ENCODE peak calls at places on chromosomes 4 and X, in nine cellular contexts. One of them, this sample, is unnamed.
A peak's percentile ranks its signal among the peaks of the same experiment; 100 is the strongest.

GRCh38 chr4:26452565-26453531 is 37.4 kb downstream of the CCKAR start:
- DNase-seq in DMS79: peak; percentile 43
- DNase-seq in fibroblast of lung: no peak
- DNase-seq in ovary: no peak
- DNase-seq in activated CD4-positive, alpha-beta T cell treated with anti-CD3 and anti-CD28 coated beads for 4 hours: no peak
- DNase-seq in body of pancreas: peak; percentile 54
- DNase-seq in T-helper 2 cell: no peak
- DNase-seq in islet precursor cell: peak; percentile 42
- DNase-seq in stimulated activated CD4-positive, alpha-beta T cell treated with anti-CD3 and anti-CD28 coated beads, Interleukin-2, amount 100 ng/mL, for 24 hours: no peak
- DNase-seq in this sample: no peak

GRCh38 chrX:57453901-57454300 is 137.9 kb upstream of the ZXDB start:
- DNase-seq in ovary: no peak
- DNase-seq in fibroblast of lung: no peak
- DNase-seq in T-helper 2 cell: no peak
- DNase-seq in body of pancreas: no peak
- DNase-seq in DMS79: no peak
- DNase-seq in stimulated activated CD4-positive, alpha-beta T cell treated with anti-CD3 and anti-CD28 coated beads, Interleukin-2, amount 100 ng/mL, for 24 hours: peak; percentile 3
- DNase-seq in activated CD4-positive, alpha-beta T cell treated with anti-CD3 and anti-CD28 coated beads for 4 hours: peak; percentile 19
- DNase-seq in islet precursor cell: peak; percentile 47
- DNase-seq in this sample: peak; percentile 2

GRCh38 chr4:7559741-7560376 is 125.1 kb upstream of the PSAPL1 start:
- DNase-seq in DMS79: no peak
- DNase-seq in stimulated activated CD4-positive, alpha-beta T cell treated with anti-CD3 and anti-CD28 coated beads, Interleukin-2, amount 100 ng/mL, for 24 hours: no peak
- DNase-seq in body of pancreas: peak; percentile 32
- DNase-seq in activated CD4-positive, alpha-beta T cell treated with anti-CD3 and anti-CD28 coated beads for 4 hours: no peak
- DNase-seq in ovary: no peak
- DNase-seq in fibroblast of lung: no peak
- DNase-seq in T-helper 2 cell: no peak
- DNase-seq in islet precursor cell: no peak
- DNase-seq in this sample: no peak

GRCh38 chr4:170248029-170248428 is 158.3 kb upstream of the AADAT start:
- DNase-seq in fibroblast of lung: no peak
- DNase-seq in body of pancreas: no peak
- DNase-seq in DMS79: no peak
- DNase-seq in ovary: no peak
- DNase-seq in activated CD4-positive, alpha-beta T cell treated with anti-CD3 and anti-CD28 coated beads for 4 hours: no peak
- DNase-seq in islet precursor cell: no peak
- DNase-seq in T-helper 2 cell: no peak
- DNase-seq in stimulated activated CD4-positive, alpha-beta T cell treated with anti-CD3 and anti-CD28 coated beads, Interleukin-2, amount 100 ng/mL, for 24 hours: no peak
- DNase-seq in this sample: no peak

GRCh38 chr4:161704040-161704439 is 459.8 kb downstream of the FSTL5 start:
- DNase-seq in fibroblast of lung: no peak
- DNase-seq in T-helper 2 cell: no peak
- DNase-seq in stimulated activated CD4-positive, alpha-beta T cell treated with anti-CD3 and anti-CD28 coated beads, Interleukin-2, amount 100 ng/mL, for 24 hours: no peak
- DNase-seq in body of pancreas: no peak
- DNase-seq in ovary: no peak
- DNase-seq in DMS79: no peak
- DNase-seq in islet precursor cell: no peak
- DNase-seq in activated CD4-positive, alpha-beta T cell treated with anti-CD3 and anti-CD28 coated beads for 4 hours: no peak
- DNase-seq in this sample: no peak

GRCh38 chr4:116599859-116600258 is 485.5 kb downstream of the TRAM1L1 start:
- DNase-seq in DMS79: no peak
- DNase-seq in stimulated activated CD4-positive, alpha-beta T cell treated with anti-CD3 and anti-CD28 coated beads, Interleukin-2, amount 100 ng/mL, for 24 hours: peak; percentile 22
- DNase-seq in activated CD4-positive, alpha-beta T cell treated with anti-CD3 and anti-CD28 coated beads for 4 hours: no peak
- DNase-seq in body of pancreas: no peak
- DNase-seq in islet precursor cell: peak; percentile 58
- DNase-seq in T-helper 2 cell: no peak
- DNase-seq in fibroblast of lung: no peak
- DNase-seq in ovary: peak; percentile 4
- DNase-seq in this sample: no peak

GRCh38 chr4:147732516-147733193 is 767 bp downstream of the ARHGAP10 start:
- DNase-seq in DMS79: no peak
- DNase-seq in ovary: peak; percentile 72
- DNase-seq in fibroblast of lung: peak; percentile 60
- DNase-seq in activated CD4-positive, alpha-beta T cell treated with anti-CD3 and anti-CD28 coated beads for 4 hours: peak; percentile 4
- DNase-seq in stimulated activated CD4-positive, alpha-beta T cell treated with anti-CD3 and anti-CD28 coated beads, Interleukin-2, amount 100 ng/mL, for 24 hours: peak; percentile 38
- DNase-seq in T-helper 2 cell: no peak
- DNase-seq in body of pancreas: peak; percentile 50
- DNase-seq in islet precursor cell: peak; percentile 75
- DNase-seq in this sample: peak; percentile 45

GRCh38 chr4:56733352-56733751 is 52.3 kb upstream of the HOPX start:
- DNase-seq in fibroblast of lung: no peak
- DNase-seq in T-helper 2 cell: no peak
- DNase-seq in DMS79: no peak
- DNase-seq in islet precursor cell: no peak
- DNase-seq in stimulated activated CD4-positive, alpha-beta T cell treated with anti-CD3 and anti-CD28 coated beads, Interleukin-2, amount 100 ng/mL, for 24 hours: no peak
- DNase-seq in activated CD4-positive, alpha-beta T cell treated with anti-CD3 and anti-CD28 coated beads for 4 hours: no peak
- DNase-seq in body of pancreas: no peak
- DNase-seq in ovary: no peak
- DNase-seq in this sample: no peak

GRCh38 chr4:1234296-1234695 is 14.6 kb downstream of the CTBP1 start:
- DNase-seq in fibroblast of lung: peak; percentile 34
- DNase-seq in DMS79: no peak
- DNase-seq in stimulated activated CD4-positive, alpha-beta T cell treated with anti-CD3 and anti-CD28 coated beads, Interleukin-2, amount 100 ng/mL, for 24 hours: no peak
- DNase-seq in islet precursor cell: no peak
- DNase-seq in activated CD4-positive, alpha-beta T cell treated with anti-CD3 and anti-CD28 coated beads for 4 hours: no peak
- DNase-seq in T-helper 2 cell: no peak
- DNase-seq in body of pancreas: no peak
- DNase-seq in ovary: no peak
- DNase-seq in this sample: no peak

GRCh38 chrX:118350221-118350620 is 4.3 kb downstream of the WDR44 start:
- DNase-seq in activated CD4-positive, alpha-beta T cell treated with anti-CD3 and anti-CD28 coated beads for 4 hours: no peak
- DNase-seq in DMS79: no peak
- DNase-seq in islet precursor cell: no peak
- DNase-seq in T-helper 2 cell: no peak
- DNase-seq in ovary: no peak
- DNase-seq in stimulated activated CD4-positive, alpha-beta T cell treated with anti-CD3 and anti-CD28 coated beads, Interleukin-2, amount 100 ng/mL, for 24 hours: no peak
- DNase-seq in fibroblast of lung: peak; percentile 42
- DNase-seq in body of pancreas: no peak
- DNase-seq in this sample: peak; percentile 13

GRCh38 chrX:120213438-120214265 is 37.0 kb upstream of the ZBTB33 start:
- DNase-seq in body of pancreas: peak; percentile 54
- DNase-seq in T-helper 2 cell: peak; percentile 19
- DNase-seq in ovary: peak; percentile 51
- DNase-seq in stimulated activated CD4-positive, alpha-beta T cell treated with anti-CD3 and anti-CD28 coated beads, Interleukin-2, amount 100 ng/mL, for 24 hours: peak; percentile 57
- DNase-seq in islet precursor cell: peak; percentile 69
- DNase-seq in DMS79: no peak
- DNase-seq in fibroblast of lung: peak; percentile 57
- DNase-seq in activated CD4-positive, alpha-beta T cell treated with anti-CD3 and anti-CD28 coated beads for 4 hours: peak; percentile 62
- DNase-seq in this sample: peak; percentile 23

GRCh38 chr4:184388106-184388505 is 86.2 kb downstream of the IRF2 start:
- DNase-seq in ovary: no peak
- DNase-seq in fibroblast of lung: no peak
- DNase-seq in stimulated activated CD4-positive, alpha-beta T cell treated with anti-CD3 and anti-CD28 coated beads, Interleukin-2, amount 100 ng/mL, for 24 hours: no peak
- DNase-seq in body of pancreas: no peak
- DNase-seq in DMS79: no peak
- DNase-seq in T-helper 2 cell: no peak
- DNase-seq in activated CD4-positive, alpha-beta T cell treated with anti-CD3 and anti-CD28 coated beads for 4 hours: no peak
- DNase-seq in islet precursor cell: no peak
- DNase-seq in this sample: no peak

GRCh38 chr4:10063544-10064300 is 42.4 kb upstream of the SLC2A9 start:
- DNase-seq in T-helper 2 cell: no peak
- DNase-seq in DMS79: no peak
- DNase-seq in body of pancreas: peak; percentile 42
- DNase-seq in activated CD4-positive, alpha-beta T cell treated with anti-CD3 and anti-CD28 coated beads for 4 hours: no peak
- DNase-seq in islet precursor cell: peak; percentile 88
- DNase-seq in fibroblast of lung: peak; percentile 64
- DNase-seq in stimulated activated CD4-positive, alpha-beta T cell treated with anti-CD3 and anti-CD28 coated beads, Interleukin-2, amount 100 ng/mL, for 24 hours: no peak
- DNase-seq in ovary: peak; percentile 27
- DNase-seq in this sample: peak; percentile 8

GRCh38 chr4:77367638-77368037 is 210.6 kb downstream of the CCNG2 start:
- DNase-seq in ovary: no peak
- DNase-seq in stimulated activated CD4-positive, alpha-beta T cell treated with anti-CD3 and anti-CD28 coated beads, Interleukin-2, amount 100 ng/mL, for 24 hours: no peak
- DNase-seq in body of pancreas: no peak
- DNase-seq in DMS79: no peak
- DNase-seq in islet precursor cell: no peak
- DNase-seq in activated CD4-positive, alpha-beta T cell treated with anti-CD3 and anti-CD28 coated beads for 4 hours: no peak
- DNase-seq in T-helper 2 cell: no peak
- DNase-seq in fibroblast of lung: no peak
- DNase-seq in this sample: no peak

GRCh38 chr4:136650541-136651277 is 881.6 kb downstream of the PCDH18 start:
- DNase-seq in fibroblast of lung: peak; percentile 31
- DNase-seq in islet precursor cell: no peak
- DNase-seq in activated CD4-positive, alpha-beta T cell treated with anti-CD3 and anti-CD28 coated beads for 4 hours: no peak
- DNase-seq in body of pancreas: peak; percentile 33
- DNase-seq in DMS79: no peak
- DNase-seq in ovary: no peak
- DNase-seq in T-helper 2 cell: no peak
- DNase-seq in stimulated activated CD4-positive, alpha-beta T cell treated with anti-CD3 and anti-CD28 coated beads, Interleukin-2, amount 100 ng/mL, for 24 hours: no peak
- DNase-seq in this sample: no peak

GRCh38 chr4:3520796-3521600 is 11.2 kb downstream of the LRPAP1 start:
- DNase-seq in body of pancreas: no peak
- DNase-seq in islet precursor cell: no peak
- DNase-seq in T-helper 2 cell: no peak
- DNase-seq in stimulated activated CD4-positive, alpha-beta T cell treated with anti-CD3 and anti-CD28 coated beads, Interleukin-2, amount 100 ng/mL, for 24 hours: no peak
- DNase-seq in fibroblast of lung: no peak
- DNase-seq in activated CD4-positive, alpha-beta T cell treated with anti-CD3 and anti-CD28 coated beads for 4 hours: no peak
- DNase-seq in ovary: no peak
- DNase-seq in DMS79: no peak
- DNase-seq in this sample: no peak

This sample was measured in RPMI7951.